ENCODE peak calls at places on chromosomes 6 and 20, in five cellular contexts. S is fibroblast of pulmonary artery, I is HFFc6, C is choroid plexus epithelial cell, P is brain microvascular endothelial cell. Q is an unnamed sample.

GRCh38 chr6:44527961-44528644 is 140.6 kb downstream of the CDC5L start:
- DNase-seq in S (no peak), I (no peak), C (no peak), P (no peak), Q (no peak)

GRCh38 chr6:42106663-42107023 is 35.8 kb downstream of the C6orf132 start:
- DNase-seq in S (no peak), I (no peak), C (no peak), P (no peak), Q (no peak)

GRCh38 chr6:135233676-135234491 is 52.8 kb downstream of the MYB start:
- DNase-seq in S (no peak), I (no peak), C (no peak), P (no peak), Q (no peak)

GRCh38 chr20:50516180-50516934 is 6.2 kb downstream of the PTPN1 start:
- DNase-seq in S (no peak), I (no peak), C (no peak), P (no peak), Q (no peak)

GRCh38 chr20:37686762-37687477 is 6.9 kb upstream of the CTNNBL1 start:
- DNase-seq in S (no peak), I (no peak), C (peak; percentile 15), P (peak; percentile 24), Q (peak; percentile 65)

GRCh38 chr20:60691966-60692615 is 560.0 kb upstream of the CDH4 start:
- DNase-seq in S (no peak), I (no peak), C (no peak), P (no peak), Q (no peak)

GRCh38 chr6:17169701-17170100 is 67.9 kb downstream of the STMND1 start:
- DNase-seq in S (no peak), I (no peak), C (no peak), P (no peak), Q (no peak)

GRCh38 chr6:133340557-133340956 is 99.4 kb downstream of the EYA4 start:
- DNase-seq in S (peak; percentile 64), I (no peak), C (peak; percentile 41), P (peak; percentile 72), Q (peak; percentile 20)

GRCh38 chr20:540391-541201 is 3.0 kb downstream of the CSNK2A1 start:
- DNase-seq in S (no peak), I (no peak), C (no peak), P (no peak), Q (no peak)
- TF ChIP-seq CTCF in S (no peak), I (peak; percentile 10), C (no peak), P (peak; percentile 3), Q (no peak)

GRCh38 chr20:53124075-53124532 is 151.9 kb downstream of the TSHZ2 start:
- DNase-seq in S (no peak), I (no peak), C (no peak), P (no peak), Q (no peak)
- TF ChIP-seq CTCF in S (no peak), I (no peak), C (no peak), P (no peak), Q (no peak)

GRCh38 chr6:7939864-7940228 is 29.3 kb upstream of the TXNDC5 start:
- DNase-seq in S (no peak), I (no peak), C (no peak), P (no peak), Q (no peak)
- TF ChIP-seq CTCF in S (peak; percentile 2), I (no peak), C (no peak), P (no peak), Q (no peak)

DNA sequence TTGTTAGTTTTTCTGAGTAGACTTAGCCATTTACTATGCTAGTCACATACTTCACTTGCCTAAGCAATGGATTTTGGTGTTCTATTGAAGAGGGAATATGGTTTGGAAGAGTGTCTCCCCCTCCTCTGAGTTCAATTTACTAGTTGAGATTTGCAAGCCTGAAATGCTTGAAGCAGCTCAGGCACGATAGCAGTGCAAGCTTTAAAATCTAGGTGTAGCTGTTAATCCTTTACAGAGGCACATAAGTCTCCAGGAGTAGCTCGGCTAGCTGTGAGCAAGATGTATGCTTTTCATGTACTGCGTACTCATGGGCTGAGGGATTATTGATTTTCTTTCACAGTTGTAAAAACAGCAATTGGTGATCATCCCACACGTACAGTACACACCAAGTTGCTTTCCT is 745 bp downstream of the FLRT3 start:
- DNase-seq in S (peak; percentile 30), I (no peak), C (peak; percentile 58), P (peak; percentile 10), Q (peak; percentile 45)
- TF ChIP-seq CTCF in S (no peak), I (no peak), C (peak; percentile 13), P (peak; percentile 6), Q (peak; percentile 35)

DNA sequence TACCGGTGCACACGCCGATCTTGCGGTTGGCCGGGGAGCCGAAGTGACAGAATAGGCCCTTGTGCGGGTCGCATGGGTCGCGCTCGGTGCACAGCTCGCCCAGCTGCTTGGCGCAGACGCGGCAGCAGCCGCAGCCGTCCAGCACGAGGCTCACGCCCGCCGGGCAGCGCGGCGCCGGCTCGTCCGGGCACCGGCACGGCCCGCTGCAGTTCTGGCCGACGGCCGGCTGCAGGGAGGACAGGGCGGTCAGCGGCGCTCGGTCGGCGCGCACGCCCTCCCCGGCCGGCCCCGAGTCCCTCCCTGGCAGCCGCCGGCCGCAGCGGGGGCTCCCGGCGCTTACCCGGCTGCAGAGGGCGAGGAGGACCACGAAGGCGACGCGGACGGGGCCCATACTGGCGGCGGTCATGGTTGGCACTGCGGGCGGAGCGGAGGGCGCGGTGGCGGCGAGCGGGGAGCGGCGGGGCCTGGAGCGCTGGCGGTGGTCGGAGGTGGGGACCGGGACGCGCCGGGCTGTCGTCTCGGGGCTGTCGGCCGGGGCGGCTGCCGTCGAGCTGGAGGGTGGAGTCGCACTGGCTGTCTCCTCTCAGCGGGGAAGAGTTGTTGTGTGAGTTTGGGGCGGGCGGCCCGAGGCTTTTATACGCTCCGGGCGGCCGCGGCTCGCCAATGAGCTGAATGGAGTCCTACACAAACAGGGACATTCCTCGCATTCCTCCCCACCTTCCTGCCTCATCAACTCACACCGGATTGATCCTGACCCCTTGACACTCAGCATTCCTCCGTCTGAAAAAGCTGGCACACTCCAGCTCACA is at the start of gene CCN2:
- DNase-seq in S (peak; percentile 100), I (peak; percentile 99), C (peak; percentile 100), P (peak; percentile 99), Q (peak; percentile 88)
- TF ChIP-seq CTCF in S (no peak), I (peak; percentile 54), C (no peak), P (no peak), Q (no peak)

GRCh38 chr20:16916165-16916564 is 168.0 kb downstream of the OTOR start:
- DNase-seq in S (no peak), I (no peak), C (no peak), P (no peak), Q (no peak)

GRCh38 chr20:16922834-16923233 is 174.7 kb downstream of the OTOR start:
- DNase-seq in S (peak; percentile 63), I (peak; percentile 33), C (peak; percentile 90), P (peak; percentile 68), Q (peak; percentile 55)

GRCh38 chr20:16918366-16918765 is 170.2 kb downstream of the OTOR start:
- DNase-seq in S (no peak), I (no peak), C (no peak), P (no peak), Q (no peak)

GRCh38 chr20:16914277-16914676 is 166.1 kb downstream of the OTOR start:
- DNase-seq in S (no peak), I (no peak), C (no peak), P (no peak), Q (no peak)

GRCh38 chr20:16919841-16920240 is 171.7 kb downstream of the OTOR start:
- DNase-seq in S (no peak), I (no peak), C (no peak), P (no peak), Q (no peak)
- TF ChIP-seq CTCF in S (no peak), I (no peak), C (no peak), P (no peak), Q (no peak)

DNA sequence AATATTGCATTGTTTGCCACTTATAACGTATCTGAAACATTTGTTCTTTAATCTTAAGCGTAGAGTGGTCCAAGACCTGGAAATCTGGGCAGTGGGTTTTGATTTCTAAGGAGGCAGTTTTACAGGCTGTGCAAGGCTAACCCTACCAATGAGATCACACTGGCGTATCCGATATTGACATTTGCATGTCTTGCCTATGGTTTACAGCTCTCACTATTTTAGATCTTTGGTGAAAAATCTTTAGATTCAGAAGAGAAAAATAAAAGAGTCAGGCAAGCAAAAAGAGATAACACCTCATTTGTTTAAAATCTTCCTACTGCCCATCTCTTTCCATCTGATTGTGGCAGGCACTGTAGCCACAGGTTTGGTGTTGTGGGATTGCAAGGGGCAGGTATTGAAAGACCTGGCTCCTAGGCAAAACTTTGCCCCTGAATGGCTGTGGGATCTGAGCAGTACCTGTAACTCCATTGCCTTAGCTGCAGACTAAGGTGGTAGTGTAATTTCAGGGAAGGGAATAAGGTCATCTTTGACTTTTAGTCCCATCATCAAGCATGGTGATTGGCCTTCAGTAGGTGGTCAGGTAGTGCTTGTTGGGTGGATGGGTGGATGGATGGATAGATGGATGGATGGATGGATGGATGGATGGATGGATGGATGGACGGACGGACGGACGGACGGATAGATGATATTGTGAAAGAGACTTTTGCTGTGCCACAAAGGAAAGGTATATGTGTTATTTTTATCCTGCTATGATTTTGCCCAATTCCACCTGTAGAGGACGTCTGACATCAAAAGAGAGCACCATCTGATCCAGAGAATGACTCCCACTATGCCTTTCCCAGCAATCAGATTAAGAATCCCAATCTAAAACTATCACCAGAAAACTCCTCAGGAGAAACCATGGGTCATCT is 1.9 kb downstream of the TNFAIP3 start:
- DNase-seq in S (no peak), I (no peak), C (no peak), P (no peak), Q (peak; percentile 58)
- TF ChIP-seq CTCF in S (peak; percentile 9), I (no peak), C (no peak), P (no peak), Q (peak; percentile 47)

DNA sequence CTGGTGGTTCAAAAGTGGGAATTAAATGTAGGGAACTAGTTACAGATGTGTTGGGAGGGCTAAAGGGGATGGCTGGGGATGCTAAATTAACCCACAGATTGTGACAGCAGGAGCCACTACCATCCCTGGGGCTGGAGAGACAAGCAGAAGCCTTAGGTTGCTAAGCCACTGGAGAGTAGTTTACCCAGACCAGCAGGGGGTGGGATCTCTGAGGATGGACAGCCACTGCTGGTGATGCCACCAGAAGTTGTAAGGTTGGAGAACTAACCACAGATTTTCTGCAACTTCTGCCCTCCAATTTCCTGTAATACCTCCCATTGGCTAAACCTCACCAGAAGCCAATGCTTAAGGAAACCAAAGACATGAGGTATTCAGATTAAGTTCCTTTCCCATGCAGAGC is 139.6 kb upstream of the NOX3 start:
- DNase-seq in S (no peak), I (no peak), C (peak; percentile 3), P (no peak), Q (no peak)
- TF ChIP-seq CTCF in S (no peak), I (no peak), C (no peak), P (no peak), Q (no peak)